ENCODE peak calls at places on chromosome 9, in seven cellular contexts. One of them, this sample, is unnamed.

GRCh38 chr9:69619233-69619632 is 52.9 kb downstream of the APBA1 start:
- DNase-seq in occipital lobe: no peak
- DNase-seq in NCI-H524: no peak
- DNase-seq in CD4-positive, alpha-beta T cell: no peak
- DNase-seq in stomach: no peak
- DNase-seq in nephron progenitor cell: no peak
- DNase-seq in activated naive CD8-positive, alpha-beta T cell treated with anti-CD3 and anti-CD28 coated beads, Interleukin-2, amount 10 ng/mL, durations not matched to agents 7 days and 5 days: no peak
- DNase-seq in this sample: no peak

GRCh38 chr9:87068177-87068845 is 121.0 kb upstream of the GAS1 start:
- DNase-seq in occipital lobe: no peak
- DNase-seq in NCI-H524: no peak
- DNase-seq in CD4-positive, alpha-beta T cell: no peak
- DNase-seq in stomach: no peak
- DNase-seq in nephron progenitor cell: no peak
- DNase-seq in activated naive CD8-positive, alpha-beta T cell treated with anti-CD3 and anti-CD28 coated beads, Interleukin-2, amount 10 ng/mL, durations not matched to agents 7 days and 5 days: no peak
- DNase-seq in this sample: no peak

GRCh38 chr9:103530934-103531333 is 535.8 kb downstream of the CYLC2 start:
- DNase-seq in occipital lobe: no peak
- DNase-seq in NCI-H524: no peak
- DNase-seq in CD4-positive, alpha-beta T cell: no peak
- DNase-seq in stomach: no peak
- DNase-seq in nephron progenitor cell: no peak
- DNase-seq in activated naive CD8-positive, alpha-beta T cell treated with anti-CD3 and anti-CD28 coated beads, Interleukin-2, amount 10 ng/mL, durations not matched to agents 7 days and 5 days: no peak
- DNase-seq in this sample: no peak

GRCh38 chr9:36317766-36318165 is 59.5 kb upstream of the GNE start:
- DNase-seq in occipital lobe: no peak
- DNase-seq in NCI-H524: no peak
- DNase-seq in CD4-positive, alpha-beta T cell: no peak
- DNase-seq in stomach: peak
- DNase-seq in nephron progenitor cell: no peak
- DNase-seq in activated naive CD8-positive, alpha-beta T cell treated with anti-CD3 and anti-CD28 coated beads, Interleukin-2, amount 10 ng/mL, durations not matched to agents 7 days and 5 days: no peak
- DNase-seq in this sample: peak

GRCh38 chr9:83238871-83239624 is 176.1 kb upstream of the RASEF start:
- DNase-seq in occipital lobe: no peak
- DNase-seq in NCI-H524: peak
- DNase-seq in CD4-positive, alpha-beta T cell: no peak
- DNase-seq in stomach: no peak
- DNase-seq in nephron progenitor cell: no peak
- DNase-seq in activated naive CD8-positive, alpha-beta T cell treated with anti-CD3 and anti-CD28 coated beads, Interleukin-2, amount 10 ng/mL, durations not matched to agents 7 days and 5 days: no peak
- DNase-seq in this sample: peak

GRCh38 chr9:134243778-134244467 is 79.6 kb upstream of the RNU6ATAC start:
- DNase-seq in occipital lobe: no peak
- DNase-seq in NCI-H524: no peak
- DNase-seq in CD4-positive, alpha-beta T cell: peak
- DNase-seq in stomach: peak
- DNase-seq in nephron progenitor cell: no peak
- DNase-seq in activated naive CD8-positive, alpha-beta T cell treated with anti-CD3 and anti-CD28 coated beads, Interleukin-2, amount 10 ng/mL, durations not matched to agents 7 days and 5 days: no peak
- DNase-seq in this sample: no peak

GRCh38 chr9:121399126-121399882 is 29.3 kb upstream of the STOM start:
- DNase-seq in occipital lobe: no peak
- DNase-seq in NCI-H524: peak
- DNase-seq in CD4-positive, alpha-beta T cell: no peak
- DNase-seq in stomach: no peak
- DNase-seq in nephron progenitor cell: no peak
- DNase-seq in activated naive CD8-positive, alpha-beta T cell treated with anti-CD3 and anti-CD28 coated beads, Interleukin-2, amount 10 ng/mL, durations not matched to agents 7 days and 5 days: no peak
- DNase-seq in this sample: no peak

GRCh38 chr9:2726620-2727335 is 9.5 kb downstream of the KCNV2 start:
- DNase-seq in occipital lobe: no peak
- DNase-seq in NCI-H524: no peak
- DNase-seq in CD4-positive, alpha-beta T cell: no peak
- DNase-seq in stomach: no peak
- DNase-seq in nephron progenitor cell: no peak
- DNase-seq in activated naive CD8-positive, alpha-beta T cell treated with anti-CD3 and anti-CD28 coated beads, Interleukin-2, amount 10 ng/mL, durations not matched to agents 7 days and 5 days: no peak
- DNase-seq in this sample: no peak

GRCh38 chr9:38278931-38279532 is 113.5 kb upstream of the ALDH1B1 start:
- DNase-seq in occipital lobe: no peak
- DNase-seq in NCI-H524: no peak
- DNase-seq in CD4-positive, alpha-beta T cell: no peak
- DNase-seq in stomach: no peak
- DNase-seq in nephron progenitor cell: no peak
- DNase-seq in activated naive CD8-positive, alpha-beta T cell treated with anti-CD3 and anti-CD28 coated beads, Interleukin-2, amount 10 ng/mL, durations not matched to agents 7 days and 5 days: no peak
- DNase-seq in this sample: no peak

GRCh38 chr9:114634387-114634786 is 23.2 kb downstream of the TEX53 start:
- DNase-seq in occipital lobe: no peak
- DNase-seq in NCI-H524: no peak
- DNase-seq in CD4-positive, alpha-beta T cell: no peak
- DNase-seq in stomach: no peak
- DNase-seq in nephron progenitor cell: no peak
- DNase-seq in activated naive CD8-positive, alpha-beta T cell treated with anti-CD3 and anti-CD28 coated beads, Interleukin-2, amount 10 ng/mL, durations not matched to agents 7 days and 5 days: no peak
- DNase-seq in this sample: no peak

GRCh38 chr9:14323083-14323968 is 9.4 kb upstream of the NFIB start:
- DNase-seq in occipital lobe: no peak
- DNase-seq in NCI-H524: no peak
- DNase-seq in CD4-positive, alpha-beta T cell: no peak
- DNase-seq in stomach: no peak
- DNase-seq in nephron progenitor cell: no peak
- DNase-seq in activated naive CD8-positive, alpha-beta T cell treated with anti-CD3 and anti-CD28 coated beads, Interleukin-2, amount 10 ng/mL, durations not matched to agents 7 days and 5 days: no peak
- DNase-seq in this sample: no peak